ENCODE peak calls at places on chromosomes 5 and 9, in seven cellular contexts. B, R, W, Q, U, O and Y are unnamed samples.

GRCh38 chr9:77402286-77402685 is 225.0 kb downstream of the VPS13A start:
- DNase-seq in B (no peak), R (no peak), W (no peak), Q (no peak), U (no peak), O (no peak), Y (no peak)

GRCh38 chr5:173771058-173771742 is 116.9 kb upstream of the CPEB4 start:
- DNase-seq in B (peak; percentile 81), R (peak; percentile 44), W (no peak), Q (no peak), U (no peak), O (no peak), Y (no peak)

GRCh38 chr5:54610197-54610898 is 92.8 kb downstream of the SNX18 start:
- DNase-seq in B (no peak), R (no peak), W (no peak), Q (no peak), U (no peak), O (no peak), Y (no peak)

GRCh38 chr9:94920439-94920951 is 194.0 kb downstream of the AOPEP start:
- DNase-seq in B (no peak), R (no peak), W (peak; percentile 33), Q (no peak), U (no peak), O (no peak), Y (peak; percentile 93)

GRCh38 chr9:133644968-133645765 is 9.0 kb downstream of the DBH start:
- DNase-seq in B (no peak), R (no peak), W (no peak), Q (no peak), U (no peak), O (no peak), Y (no peak)

GRCh38 chr9:131960805-131961495 is 118.7 kb downstream of the MED27 start:
- DNase-seq in B (no peak), R (no peak), W (no peak), Q (peak; percentile 69), U (no peak), O (no peak), Y (no peak)

GRCh38 chr9:33619666-33620404 is 95.8 kb downstream of the ANKRD18B start:
- DNase-seq in B (no peak), R (peak; percentile 33), W (peak; percentile 88), Q (no peak), U (peak; percentile 38), O (no peak), Y (peak; percentile 52)

GRCh38 chr5:14752497-14753071 is 88.1 kb downstream of the OTULIN start:
- DNase-seq in B (no peak), R (no peak), W (no peak), Q (no peak), U (no peak), O (no peak), Y (no peak)

GRCh38 chr9:21708225-21708624 is 94.2 kb upstream of the MTAP start:
- DNase-seq in B (no peak), R (no peak), W (no peak), Q (no peak), U (no peak), O (no peak), Y (no peak)

GRCh38 chr9:3828495-3828894 is 302.7 kb upstream of the RFX3 start:
- DNase-seq in B (no peak), R (no peak), W (peak; percentile 16), Q (no peak), U (no peak), O (no peak), Y (peak; percentile 38)

GRCh38 chr9:127509261-127509954 is 58.1 kb downstream of the LRSAM1 start:
- DNase-seq in B (no peak), R (peak; percentile 50), W (no peak), Q (no peak), U (no peak), O (no peak), Y (no peak)

GRCh38 chr5:123916331-123917121 is 404.5 kb downstream of the CSNK1G3 start:
- DNase-seq in B (no peak), R (no peak), W (peak; percentile 13), Q (no peak), U (peak; percentile 89), O (no peak), Y (peak; percentile 95)

GRCh38 chr5:146862641-146863040 is 15.9 kb downstream of the PPP2R2B start:
- DNase-seq in B (no peak), R (no peak), W (no peak), Q (no peak), U (no peak), O (no peak), Y (no peak)

GRCh38 chr9:75878461-75878860 is 12.0 kb upstream of the PCSK5 start:
- DNase-seq in B (no peak), R (no peak), W (no peak), Q (no peak), U (no peak), O (no peak), Y (no peak)

GRCh38 chr9:118215544-118215943 is 511.3 kb downstream of the TLR4 start:
- DNase-seq in B (no peak), R (no peak), W (no peak), Q (no peak), U (no peak), O (no peak), Y (no peak)

GRCh38 chr9:30796806-30797205 is 1587.6 kb upstream of the ACO1 start:
- DNase-seq in B (no peak), R (no peak), W (no peak), Q (no peak), U (no peak), O (no peak), Y (no peak)

GRCh38 chr9:92707530-92707929 is 37.6 kb upstream of the IPPK start:
- DNase-seq in B (no peak), R (no peak), W (no peak), Q (no peak), U (no peak), O (no peak), Y (no peak)